ENCODE peak calls at places on chromosomes 3 and 15, in eight cellular contexts. U is BJ; Z is PC-9; G is psoas muscle; B is CD4-positive, alpha-beta memory T cell; X is body of pancreas; T is H7; E is GM23248. P is an unnamed sample. For H3K36me3, the result is how much of the 10 kb centered on the place peaks cover.

GRCh38 chr15:77784361-77785292 is 151.9 kb upstream of the LINGO1 start:
- DNase-seq in U (no peak), Z (no peak), G (no peak), B (no peak), X (peak), T (peak), E (peak), P (no peak)

GRCh38 chr15:83655237-83655616 is 1.3 kb downstream of the ADAMTSL3 start:
- DNase-seq in U (no peak), Z (no peak), G (no peak), B (no peak), X (no peak), T (no peak), E (no peak), P (no peak)

GRCh38 chr3:50435382-50435781 is 68.1 kb downstream of the CACNA2D2 start:
- DNase-seq in U (no peak), Z (no peak), G (no peak), B (no peak), X (no peak), T (no peak), E (no peak), P (no peak)

GRCh38 chr15:39998511-39998910 is 40.5 kb downstream of the SRP14 start:
- DNase-seq in U (no peak), Z (no peak), G (no peak), B (no peak), X (no peak), T (no peak), E (no peak), P (no peak)

GRCh38 chr3:178907081-178907480 is 164.5 kb downstream of the ZMAT3 start:
- DNase-seq in U (no peak), Z (peak), G (no peak), B (no peak), X (no peak), T (no peak), E (peak), P (no peak)

GRCh38 chr15:20407553-20407952 is 134.0 kb downstream of the GOLGA6L6 start:
- DNase-seq in U (no peak), Z (no peak), G (no peak), B (no peak), X (no peak), T (no peak), E (no peak), P (no peak)

GRCh38 chr3:22779737-22780136 is 423.4 kb upstream of the UBE2E2 start:
- DNase-seq in U (no peak), Z (no peak), G (no peak), B (no peak), X (no peak), T (no peak), E (no peak), P (no peak)

GRCh38 chr3:188523291-188523690 is 369.3 kb downstream of the LPP start:
- DNase-seq in U (no peak), Z (no peak), G (no peak), B (no peak), X (no peak), T (no peak), E (no peak), P (no peak)

GRCh38 chr3:150075417-150075865 is 104.7 kb upstream of the PFN2 start:
- DNase-seq in U (no peak), Z (no peak), G (no peak), B (no peak), X (no peak), T (no peak), E (no peak), P (no peak)

GRCh38 chr15:69410290-69410874 is 3.8 kb upstream of the KIF23 start:
- DNase-seq in U (no peak), Z (peak), G (no peak), B (no peak), X (peak), T (peak), E (peak), P (no peak)

GRCh38 chr3:112167758-112168157 is 34.7 kb upstream of the GCSAM start:
- DNase-seq in U (no peak), Z (no peak), G (no peak), B (no peak), X (no peak), T (no peak), E (no peak), P (no peak)

DNA sequence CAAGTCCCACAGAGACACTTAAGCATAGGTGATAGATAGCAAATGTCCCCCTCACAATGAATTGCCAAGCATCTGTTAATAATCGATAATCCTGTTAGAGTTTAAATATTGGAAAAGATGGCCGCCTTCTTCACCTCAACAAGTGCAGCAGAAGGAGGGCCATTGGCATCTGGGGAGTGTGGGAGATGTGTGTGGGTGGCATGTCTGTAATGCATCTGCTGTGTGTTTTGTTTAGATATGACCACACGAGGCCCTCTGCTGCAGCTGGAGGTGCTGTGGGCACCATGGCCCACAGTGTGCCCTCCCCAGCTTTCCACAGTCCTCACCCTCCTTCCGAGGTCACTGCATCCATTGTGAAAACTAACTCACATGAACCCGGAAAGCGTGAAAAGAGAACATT is 12.9 kb downstream of the MKRN2 start:
- DNase-seq in U (no peak), Z (no peak), G (no peak), B (no peak), X (no peak), T (no peak), E (no peak), P (no peak)
- H3K36me3 ChIP-seq in U (under half), Z (under half), G (under half), B (under half), X (under half), T (under half), E (under half), P (under half)

DNA sequence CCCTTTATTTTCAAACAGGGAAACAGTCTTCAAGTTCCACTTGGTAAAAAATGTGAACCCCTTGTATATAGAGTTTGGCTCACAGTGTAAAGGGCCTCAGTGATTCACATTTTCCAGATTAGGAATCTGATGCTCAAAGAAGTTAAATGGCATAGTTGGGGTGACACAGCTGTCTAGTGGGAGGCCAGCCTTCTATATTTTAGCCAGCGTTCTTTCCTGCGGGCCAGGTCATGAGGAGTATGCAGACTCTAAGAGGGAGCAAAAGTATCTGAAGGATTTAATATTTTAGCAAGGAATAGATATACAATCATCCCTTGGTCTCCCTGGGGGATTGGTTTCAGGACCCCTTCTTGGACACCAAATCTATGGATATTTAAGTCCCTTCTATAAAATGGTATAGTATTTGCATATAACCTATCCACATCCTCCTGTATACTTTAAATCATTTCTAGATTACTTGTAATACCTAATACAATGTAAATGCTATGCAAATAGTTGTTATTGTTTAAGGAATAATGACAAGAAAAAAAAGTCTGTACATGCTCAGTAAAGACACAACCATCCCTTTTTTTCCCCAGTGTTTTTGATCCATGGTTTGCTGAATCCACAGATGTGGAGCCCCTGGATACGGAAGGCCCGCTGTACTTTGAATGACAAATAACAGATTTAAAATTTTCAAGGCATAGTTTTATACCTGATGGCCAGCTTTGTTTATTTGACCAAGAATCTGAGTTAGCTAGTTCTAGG is 7.0 kb downstream of the B2M start:
- DNase-seq in U (no peak), Z (no peak), G (no peak), B (peak), X (no peak), T (no peak), E (no peak), P (no peak)
- H3K36me3 ChIP-seq in U (under half), Z (under half), G (under half), B (half or more), X (under half), T (under half), E (under half), P (under half)

GRCh38 chr3:108054935-108055334 is 35.9 kb downstream of the CD47 start:
- DNase-seq in U (no peak), Z (no peak), G (no peak), B (no peak), X (no peak), T (no peak), E (no peak), P (no peak)
- H3K36me3 ChIP-seq in U (under half), Z (under half), G (under half), B (half or more), X (under half), T (under half), E (under half), P (half or more)

DNA sequence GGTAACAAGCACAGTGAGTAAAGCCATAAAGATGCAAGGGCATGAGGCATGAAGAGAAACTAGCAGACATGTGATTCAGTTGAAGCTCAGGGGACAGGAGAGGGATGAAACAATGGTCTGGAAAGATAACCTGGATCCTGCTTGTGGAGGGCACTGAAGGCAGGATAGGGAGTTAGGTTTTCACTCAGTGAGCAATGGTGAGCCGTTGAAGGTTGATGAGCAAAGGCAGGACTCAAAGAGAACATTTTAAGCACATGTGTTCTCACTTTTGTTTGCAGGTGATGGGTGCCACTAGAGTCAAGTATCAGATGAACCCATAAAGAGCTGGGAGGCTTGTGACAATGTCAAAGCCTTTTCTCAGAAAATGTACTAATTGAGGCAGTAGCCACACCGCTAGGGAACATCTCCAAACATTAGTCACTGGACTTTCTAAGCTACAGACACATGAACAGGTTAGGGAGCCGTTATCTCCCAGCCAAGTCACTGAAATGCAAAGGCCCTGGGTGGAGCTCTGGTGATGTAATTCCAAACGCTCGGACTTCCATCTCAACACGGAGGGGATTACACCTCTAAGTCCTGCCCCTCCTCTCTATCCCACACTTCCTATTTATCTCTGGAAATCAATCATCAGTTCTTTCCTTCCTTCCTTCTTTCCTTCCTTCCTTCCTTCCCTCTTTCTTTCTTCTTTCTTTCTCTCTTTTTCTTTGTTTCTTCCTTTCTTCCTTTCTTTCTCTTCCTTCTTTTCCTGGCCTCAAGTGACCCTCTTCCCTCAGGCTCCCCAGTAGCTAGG is 22.7 kb downstream of the KLHL6 start:
- DNase-seq in U (no peak), Z (no peak), G (no peak), B (no peak), X (no peak), T (peak), E (no peak), P (no peak)
- H3K36me3 ChIP-seq in U (under half), Z (under half), G (under half), B (under half), X (under half), T (under half), E (under half), P (under half)

DNA sequence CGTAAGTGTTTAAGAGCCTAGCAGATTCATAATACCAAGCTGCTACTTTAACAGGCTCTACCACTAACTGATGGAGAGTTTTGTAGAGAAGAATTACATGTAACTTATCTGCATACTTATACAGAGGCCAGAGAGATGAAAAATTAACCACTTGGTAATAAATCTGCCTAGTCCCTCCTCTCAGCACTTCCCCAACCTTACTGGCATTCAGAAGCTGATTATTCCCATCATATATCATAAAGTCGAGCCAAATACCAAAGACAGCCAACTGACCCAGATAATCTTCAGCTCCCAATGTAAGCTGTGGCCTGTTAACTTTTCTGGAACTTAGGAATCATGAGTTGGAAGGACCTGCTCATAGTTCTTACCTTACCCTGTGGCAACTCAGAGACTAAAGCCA is 25.5 kb upstream of the CSPG5 start:
- DNase-seq in U (no peak), Z (no peak), G (no peak), B (no peak), X (no peak), T (no peak), E (no peak), P (no peak)
- H3K36me3 ChIP-seq in U (under half), Z (under half), G (under half), B (under half), X (under half), T (under half), E (under half), P (half or more)

GRCh38 chr15:64851503-64851840 is 9.8 kb downstream of the PLEKHO2 start:
- DNase-seq in U (peak), Z (no peak), G (no peak), B (no peak), X (no peak), T (peak), E (peak), P (no peak)
- H3K36me3 ChIP-seq in U (under half), Z (under half), G (under half), B (under half), X (under half), T (under half), E (under half), P (half or more)

GRCh38 chr3:12424635-12425319 is 59.5 kb upstream of the TSEN2 start:
- DNase-seq in U (no peak), Z (no peak), G (no peak), B (no peak), X (no peak), T (no peak), E (no peak), P (no peak)
- H3K36me3 ChIP-seq in U (under half), Z (half or more), G (under half), B (under half), X (under half), T (under half), E (under half), P (under half)

DNA sequence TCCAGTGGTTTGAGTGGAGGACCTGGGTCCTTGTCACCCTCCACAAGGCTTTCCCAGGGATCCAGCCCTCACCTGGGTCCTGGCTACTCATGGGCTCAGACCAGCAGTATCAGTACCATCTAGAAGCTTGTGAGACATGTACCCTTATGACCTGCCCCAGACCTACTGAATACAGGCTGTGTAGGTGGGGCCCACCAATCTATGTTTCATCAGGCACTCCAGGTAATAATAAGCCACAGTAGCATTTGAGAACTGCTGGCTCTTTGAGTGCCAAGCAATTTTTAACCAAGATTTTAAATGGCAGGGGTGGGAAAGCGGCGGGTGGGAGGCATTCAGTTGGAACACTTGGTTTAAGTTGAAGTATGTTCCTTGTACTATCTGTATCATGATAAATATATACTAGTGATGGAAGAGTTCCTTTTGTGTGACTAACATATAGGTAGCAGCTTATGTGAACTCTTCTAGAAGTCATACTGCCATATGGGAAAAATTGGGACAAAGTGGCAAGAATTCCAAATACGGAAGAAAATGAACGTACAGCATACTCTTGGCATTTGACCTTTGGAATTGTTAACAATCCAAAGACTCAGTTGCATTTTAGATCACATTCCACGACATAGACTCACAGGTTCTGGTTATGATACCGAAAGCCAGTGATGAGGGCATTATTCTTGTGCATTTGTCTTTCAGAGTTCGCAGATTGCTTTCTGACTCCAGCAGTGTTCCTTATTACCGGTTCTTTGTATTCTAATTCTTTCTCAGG is 190.4 kb downstream of the GHSR start:
- DNase-seq in U (no peak), Z (peak), G (no peak), B (no peak), X (no peak), T (no peak), E (no peak), P (no peak)
- H3K36me3 ChIP-seq in U (under half), Z (half or more), G (under half), B (under half), X (under half), T (under half), E (under half), P (under half)

DNA sequence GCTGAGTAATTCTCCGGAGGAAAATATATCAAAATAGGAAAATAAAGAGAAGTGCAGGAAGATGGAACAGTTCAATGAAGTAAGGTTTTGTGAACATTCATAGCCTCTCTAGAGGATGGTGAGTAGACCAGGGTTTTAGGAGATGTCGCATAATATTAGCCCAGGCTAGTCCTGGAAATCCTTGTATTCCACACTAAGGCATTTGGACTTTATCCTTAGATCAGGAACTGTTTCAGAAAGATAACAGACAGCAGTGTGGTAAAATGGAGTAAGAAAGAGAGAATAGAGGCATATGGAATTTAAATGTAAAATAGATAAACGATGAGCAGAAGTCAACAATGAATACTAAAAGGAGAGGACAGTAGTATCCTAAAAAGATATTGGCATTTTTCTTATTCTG is 12.1 kb downstream of the COPB2 start:
- DNase-seq in U (no peak), Z (no peak), G (no peak), B (no peak), X (no peak), T (no peak), E (no peak), P (no peak)
- H3K36me3 ChIP-seq in U (under half), Z (half or more), G (under half), B (half or more), X (under half), T (under half), E (half or more), P (half or more)

P was measured in effector memory CD4-positive, alpha-beta T cell.